ENCODE peak calls at places on chromosome 22, in four cellular contexts. J, Z, S and I are unnamed samples.

GRCh38 chr22:25232301-25232700 is 12.9 kb downstream of the CRYBB2 start:
- DNase-seq in S (no peak), Z (no peak), J (no peak), I (no peak)

GRCh38 chr22:45946805-45947600 is 30.0 kb downstream of the WNT7B start:
- DNase-seq in J (no peak), S (no peak), Z (no peak), I (no peak)

GRCh38 chr22:28282346-28282745 is 363.3 kb upstream of the PITPNB start:
- DNase-seq in Z (no peak), S (no peak), J (no peak), I (no peak)

GRCh38 chr22:28018461-28018927 is 99.4 kb upstream of the PITPNB start:
- DNase-seq in S (peak), Z (no peak), J (no peak), I (peak)

GRCh38 chr22:24303007-24303406 is 32.4 kb downstream of the SPECC1L start:
- DNase-seq in Z (no peak), S (no peak), J (no peak), I (no peak)

GRCh38 chr22:24725736-24726135 is 48.8 kb downstream of the PIWIL3 start:
- DNase-seq in S (no peak), J (no peak), Z (no peak), I (no peak)

GRCh38 chr22:43540570-43540969 is 128.8 kb downstream of the MPPED1 start:
- DNase-seq in Z (no peak), J (no peak), S (no peak), I (peak)

GRCh38 chr22:22141771-22142591 is 102.6 kb upstream of the VPREB1 start:
- DNase-seq in Z (no peak), S (no peak), J (no peak), I (no peak)

GRCh38 chr22:38038426-38038825 is 18.8 kb upstream of the PICK1 start:
- DNase-seq in S (no peak), J (no peak), Z (no peak), I (no peak)

GRCh38 chr22:43376765-43377485 is 33.8 kb upstream of the SCUBE1 start:
- DNase-seq in J (no peak), Z (no peak), S (no peak), I (peak)

GRCh38 chr22:37292641-37293040 is 10.3 kb downstream of the CYTH4 start:
- DNase-seq in S (no peak), Z (no peak), J (no peak), I (no peak)

GRCh38 chr22:20798218-20798617 is 24.3 kb downstream of the SERPIND1 start:
- DNase-seq in S (no peak), J (no peak), Z (no peak), I (no peak)

GRCh38 chr22:50189849-50190181 is 4.1 kb downstream of the TRABD start:
- DNase-seq in S (no peak), Z (no peak), J (no peak), I (no peak)

GRCh38 chr22:19756288-19757128 is 4.1 kb upstream of the TBX1 start:
- DNase-seq in J (no peak), S (peak), Z (no peak), I (no peak)